ENCODE peak calls at places on chromosomes 13 and 19, in seven cellular contexts. C is CD8-positive, alpha-beta memory T cell; I is psoas muscle; M is A549; H is mammary epithelial cell; S is adrenal gland; T is CD4-positive, CD25-positive, alpha-beta regulatory T cell. A is an unnamed sample.

GRCh38 chr13:42758515-42758914 is 22.9 kb upstream of the FAM216B start:
- DNase-seq in C (no peak), I (no peak), M (no peak), H (no peak), S (no peak), T (no peak), A (no peak)

GRCh38 chr19:35959040-35959967 is 23.1 kb downstream of the LRFN3 start:
- DNase-seq in C (peak; percentile 76), I (peak; percentile 61), M (no peak), H (no peak), S (no peak), T (peak; percentile 75), A (peak; percentile 87)

GRCh38 chr19:8085606-8086464 is 33.3 kb downstream of the CCL25 start:
- DNase-seq in C (no peak), I (no peak), M (peak; percentile 66), H (no peak), S (peak; percentile 16), T (no peak), A (no peak)

GRCh38 chr19:13797870-13798269 is 2.6 kb downstream of the ZSWIM4 start:
- DNase-seq in C (no peak), I (no peak), M (no peak), H (peak; percentile 80), S (peak; percentile 54), T (no peak), A (no peak)

GRCh38 chr19:4177146-4177545 is 5.2 kb downstream of the SIRT6 start:
- DNase-seq in C (no peak), I (no peak), M (no peak), H (no peak), S (no peak), T (no peak), A (no peak)

GRCh38 chr13:76939215-76939614 is 9.1 kb upstream of the ACOD1 start:
- DNase-seq in C (no peak), I (no peak), M (no peak), H (peak; percentile 20), S (no peak), T (no peak), A (no peak)

GRCh38 chr13:112251930-112252585 is 124.1 kb upstream of the SPACA7 start:
- DNase-seq in C (no peak), I (no peak), M (no peak), H (no peak), S (no peak), T (no peak), A (no peak)

GRCh38 chr19:45346449-45346848 is 5.9 kb downstream of the KLC3 start:
- DNase-seq in C (no peak), I (no peak), M (no peak), H (no peak), S (no peak), T (no peak), A (no peak)

GRCh38 chr13:50686547-50686946 is 156.9 kb downstream of the DLEU7 start:
- DNase-seq in C (no peak), I (no peak), M (no peak), H (no peak), S (no peak), T (no peak), A (no peak)

GRCh38 chr13:65966991-65967451 is 1263.1 kb downstream of the PCDH9 start:
- DNase-seq in C (no peak), I (no peak), M (peak; percentile 10), H (peak; percentile 48), S (no peak), T (no peak), A (no peak)

GRCh38 chr19:51811344-51811743 is 16.4 kb downstream of the FPR3 start:
- DNase-seq in C (no peak), I (peak; percentile 67), M (no peak), H (no peak), S (peak; percentile 38), T (no peak), A (no peak)

GRCh38 chr13:66353664-66354063 is 876.5 kb downstream of the PCDH9 start:
- DNase-seq in C (no peak), I (no peak), M (no peak), H (no peak), S (no peak), T (no peak), A (no peak)

GRCh38 chr13:31310781-31311180 is 111.0 kb downstream of the B3GLCT start:
- DNase-seq in C (no peak), I (peak; percentile 77), M (no peak), H (peak; percentile 55), S (no peak), T (no peak), A (no peak)

GRCh38 chr19:55418185-55418584 is 10.6 kb upstream of the UBE2S start:
- DNase-seq in C (peak; percentile 38), I (no peak), M (peak; percentile 91), H (peak; percentile 69), S (peak; percentile 68), T (peak; percentile 26), A (peak; percentile 54)

GRCh38 chr19:13866463-13867046 is 10.4 kb upstream of the NANOS3 start:
- DNase-seq in C (no peak), I (no peak), M (no peak), H (no peak), S (no peak), T (no peak), A (no peak)

GRCh38 chr13:113410472-113411201 is 42.7 kb downstream of the ADPRHL1 start:
- DNase-seq in C (no peak), I (peak; percentile 94), M (peak; percentile 41), H (peak; percentile 65), S (no peak), T (no peak), A (no peak)

GRCh38 chr13:41547253-41548000 is 90.1 kb downstream of the RGCC start:
- DNase-seq in C (no peak), I (peak; percentile 69), M (no peak), H (no peak), S (no peak), T (no peak), A (no peak)

GRCh38 chr19:14507704-14508246 is 10.4 kb downstream of the DNAJB1 start:
- DNase-seq in C (no peak), I (no peak), M (no peak), H (peak; percentile 65), S (no peak), T (no peak), A (no peak)

GRCh38 chr13:83730674-83731073 is 151.6 kb downstream of the SLITRK1 start:
- DNase-seq in C (no peak), I (no peak), M (no peak), H (no peak), S (no peak), T (no peak), A (no peak)

GRCh38 chr13:39765801-39766463 is 110.5 kb downstream of the COG6 start:
- DNase-seq in C (no peak), I (peak; percentile 54), M (no peak), H (peak; percentile 46), S (no peak), T (no peak), A (no peak)

GRCh38 chr13:34435338-34435737 is 506.7 kb upstream of the NBEA start:
- DNase-seq in C (no peak), I (no peak), M (no peak), H (no peak), S (no peak), T (no peak), A (no peak)

GRCh38 chr19:48646912-48647216 is 877 bp upstream of the CA11 start:
- DNase-seq in C (no peak), I (no peak), M (no peak), H (no peak), S (no peak), T (no peak), A (no peak)

GRCh38 chr19:48650974-48651681 is 5.1 kb upstream of the CA11 start:
- DNase-seq in C (no peak), I (no peak), M (no peak), H (no peak), S (no peak), T (no peak), A (no peak)

GRCh38 chr19:48654299-48655059 is 8.5 kb upstream of the CA11 start:
- DNase-seq in C (no peak), I (no peak), M (no peak), H (no peak), S (no peak), T (no peak), A (no peak)

GRCh38 chr19:48648134-48648533 is 2.1 kb upstream of the CA11 start:
- DNase-seq in C (no peak), I (no peak), M (no peak), H (no peak), S (no peak), T (no peak), A (no peak)

DNA sequence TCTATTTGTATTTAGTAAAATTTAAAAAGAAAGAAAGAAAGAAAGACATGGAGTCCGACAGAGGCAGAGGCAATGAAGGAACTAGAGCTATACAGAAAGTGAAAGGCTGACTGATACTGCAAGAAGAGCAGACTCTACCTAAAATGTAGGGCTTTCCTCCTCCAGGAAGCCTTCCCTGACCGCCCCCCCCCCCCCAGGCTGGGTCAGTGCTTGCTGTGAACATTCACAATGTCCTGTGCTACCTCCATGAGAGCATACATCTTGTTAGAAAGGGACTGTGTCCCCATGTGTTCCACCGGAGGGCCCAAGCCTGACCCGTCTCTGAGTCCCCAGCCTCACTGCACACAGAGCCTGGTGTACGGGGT is 5.7 kb upstream of the CA11 start:
- DNase-seq in C (no peak), I (no peak), M (no peak), H (no peak), S (no peak), T (no peak), A (no peak)
- H3K4me1 ChIP-seq in C (peaks cover 19% of the 10 kb centered on the region), I (no peaks in the 10 kb centered on the region), M (peaks cover 5% of the 10 kb centered on the region), H (peaks cover 3% of the 10 kb centered on the region), S (no peaks in the 10 kb centered on the region), T (peaks cover 17% of the 10 kb centered on the region), A (peaks cover 26% of the 10 kb centered on the region)

DNA sequence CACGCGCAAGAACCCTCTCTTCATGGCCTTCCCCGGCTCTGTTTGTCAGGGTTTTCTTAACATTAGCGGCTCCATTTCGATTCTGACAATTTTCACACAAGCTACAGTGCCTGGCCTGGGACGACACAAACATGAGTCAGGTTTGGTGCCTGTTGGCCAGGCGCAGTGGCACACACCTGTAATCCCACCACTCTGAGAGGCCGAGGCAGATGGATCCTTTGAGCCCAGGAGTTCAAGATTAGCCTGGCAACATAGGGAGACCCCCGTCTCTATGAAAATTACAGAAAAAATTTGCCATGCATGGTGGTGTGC is 1.9 kb upstream of the RAB20 start:
- DNase-seq in C (no peak), I (no peak), M (no peak), H (no peak), S (no peak), T (no peak), A (no peak)
- H3K4me3 ChIP-seq in C (no peak overlapping the region), I (no peak overlapping the region), M (no peak overlapping the region), H (no peak overlapping the region), S (no peak overlapping the region), T (no peak overlapping the region), A (no peak overlapping the region)

GRCh38 chr13:21008026-21008425 is 53.4 kb downstream of the LATS2 start:
- DNase-seq in C (no peak), I (no peak), M (no peak), H (no peak), S (no peak), T (no peak), A (no peak)
- H3K4me1 ChIP-seq in C (no peaks in the 10 kb centered on the region), I (peaks cover 77% of the 10 kb centered on the region), M (peaks cover 28% of the 10 kb centered on the region), H (no peaks in the 10 kb centered on the region), S (peaks cover 32% of the 10 kb centered on the region), T (no peaks in the 10 kb centered on the region), A (no peaks in the 10 kb centered on the region)

DNA sequence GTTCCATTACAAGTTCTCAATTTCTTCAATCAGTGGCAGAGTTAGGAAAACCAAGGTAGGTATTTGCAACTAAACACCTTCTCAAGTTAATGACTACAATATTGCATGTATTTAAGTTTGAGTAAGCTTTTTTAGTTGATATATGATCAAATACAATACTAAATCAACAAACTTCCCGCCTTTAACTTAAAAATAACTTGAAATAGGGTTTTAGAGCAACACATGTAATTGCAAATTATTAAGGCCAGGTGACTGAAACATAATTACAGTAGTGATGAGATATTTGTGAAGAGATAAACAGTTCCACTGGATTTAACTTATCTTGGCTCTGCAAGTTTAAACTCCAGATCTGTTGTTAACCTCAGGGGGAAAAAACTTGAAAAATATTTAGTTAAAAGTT is 3.8 kb downstream of the DACH1 start:
- DNase-seq in C (no peak), I (no peak), M (no peak), H (no peak), S (no peak), T (no peak), A (no peak)
- H3K4me3 ChIP-seq in C (no peak overlapping the region), I (peak overlapping the region; percentile 72), M (no peak overlapping the region), H (no peak overlapping the region), S (no peak overlapping the region), T (no peak overlapping the region), A (no peak overlapping the region)